ENCODE peak calls at places on chromosomes 7 and 10, in six cellular contexts. Y is epithelial cell of esophagus; X is CD8-positive, alpha-beta T cell; F is H9; U is hepatocyte; I is adrenal gland. W is an unnamed sample.

GRCh38 chr10:122140477-122140902 is 130.6 kb upstream of the BTBD16 start:
- DNase-seq in Y (peak), X (no peak), F (no peak), U (no peak), I (no peak), W (peak)

GRCh38 chr7:27689045-27689877 is 26.6 kb upstream of the HIBADH start:
- DNase-seq in Y (peak), X (no peak), F (peak), U (peak), I (peak), W (peak)

GRCh38 chr7:101363734-101364374 is 1.2 kb downstream of the COL26A1 start:
- DNase-seq in Y (peak), X (peak), F (peak), U (peak), I (peak), W (peak)

GRCh38 chr10:74683621-74684114 is 142.7 kb upstream of the KAT6B start:
- DNase-seq in Y (no peak), X (no peak), F (no peak), U (no peak), I (no peak), W (no peak)

GRCh38 chr7:22565315-22565811 is 65.4 kb upstream of the STEAP1B start:
- DNase-seq in Y (peak), X (no peak), F (no peak), U (no peak), I (no peak), W (peak)

GRCh38 chr10:110865184-110865803 is 6.4 kb upstream of the PDCD4 start:
- DNase-seq in Y (peak), X (no peak), F (no peak), U (peak), I (no peak), W (peak)

GRCh38 chr7:1123721-1124120 is 35.8 kb downstream of the GPER1 start:
- DNase-seq in Y (peak), X (no peak), F (peak), U (peak), I (peak), W (no peak)

GRCh38 chr7:136692221-136692620 is 176.2 kb upstream of the CHRM2 start:
- DNase-seq in Y (no peak), X (no peak), F (no peak), U (no peak), I (no peak), W (no peak)

GRCh38 chr7:134931487-134931886 is 54.8 kb upstream of the AGBL3 start:
- DNase-seq in Y (no peak), X (no peak), F (no peak), U (no peak), I (no peak), W (no peak)

GRCh38 chr7:131010714-131011436 is 276.9 kb upstream of the KLF14 start:
- DNase-seq in Y (peak), X (no peak), F (no peak), U (no peak), I (no peak), W (peak)

GRCh38 chr7:116953727-116954442 is 584 bp downstream of the ST7 start:
- DNase-seq in Y (peak), X (peak), F (peak), U (peak), I (peak), W (peak)

GRCh38 chr10:12888470-12888869 is 113.0 kb downstream of the CCDC3 start:
- DNase-seq in Y (no peak), X (no peak), F (no peak), U (no peak), I (no peak), W (no peak)

GRCh38 chr7:114835861-114836260 is 86.0 kb upstream of the MDFIC start:
- DNase-seq in Y (peak), X (no peak), F (no peak), U (no peak), I (no peak), W (no peak)

GRCh38 chr7:25308246-25308645 is 80.0 kb upstream of the NPVF start:
- DNase-seq in Y (no peak), X (no peak), F (no peak), U (no peak), I (no peak), W (no peak)

GRCh38 chr10:61397175-61397986 is 55.8 kb downstream of the TMEM26 start:
- DNase-seq in Y (peak), X (no peak), F (no peak), U (no peak), I (no peak), W (peak)

GRCh38 chr7:103083210-103083609 is 8.3 kb downstream of the ARMC10 start:
- DNase-seq in Y (no peak), X (no peak), F (no peak), U (no peak), I (no peak), W (no peak)

GRCh38 chr10:123678376-123678775 is 12.2 kb downstream of the GPR26 start:
- DNase-seq in Y (no peak), X (no peak), F (peak), U (no peak), I (no peak), W (no peak)
- TF ChIP-seq CTCF in Y (no peak), X (no peak), F (peak), U (no peak), I (no peak), W (no peak)

DNA sequence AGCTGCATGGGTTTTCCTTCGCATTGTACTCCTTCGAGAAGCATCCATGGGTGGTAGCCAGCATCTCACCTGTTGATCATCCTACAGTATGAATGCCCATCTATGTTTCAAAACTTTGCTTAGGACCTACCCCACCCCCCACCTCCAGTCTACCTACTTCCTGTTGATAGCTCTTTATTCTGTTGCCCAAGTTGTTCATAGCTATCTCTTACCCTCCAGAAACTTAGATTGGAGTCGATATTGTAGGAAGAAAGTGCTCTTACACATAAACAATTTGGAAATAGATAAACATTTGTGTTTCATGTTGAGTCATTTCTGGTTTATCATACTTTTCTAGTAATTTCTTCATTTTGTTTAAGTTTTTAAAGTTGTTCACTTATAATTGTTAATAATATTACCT is 90.1 kb downstream of the FAS start:
- DNase-seq in Y (no peak), X (no peak), F (no peak), U (no peak), I (no peak), W (no peak)
- TF ChIP-seq CTCF in Y (no peak), X (no peak), F (no peak), U (no peak), I (no peak), W (no peak)

GRCh38 chr10:76038696-76039095 is 607.3 kb downstream of the LRMDA start:
- DNase-seq in Y (no peak), X (no peak), F (no peak), U (no peak), I (no peak), W (no peak)

GRCh38 chr10:76036962-76037361 is 605.5 kb downstream of the LRMDA start:
- DNase-seq in Y (peak), X (no peak), F (no peak), U (peak), I (no peak), W (no peak)

GRCh38 chr10:76037531-76037930 is 606.1 kb downstream of the LRMDA start:
- DNase-seq in Y (no peak), X (no peak), F (no peak), U (no peak), I (no peak), W (no peak)

GRCh38 chr10:76040830-76041220 is 609.4 kb downstream of the LRMDA start:
- DNase-seq in Y (no peak), X (no peak), F (no peak), U (no peak), I (no peak), W (no peak)

GRCh38 chr10:76040107-76040829 is 608.8 kb downstream of the LRMDA start:
- DNase-seq in Y (no peak), X (no peak), F (no peak), U (no peak), I (no peak), W (no peak)
- TF ChIP-seq CTCF in Y (no peak), X (no peak), F (peak), U (no peak), I (no peak), W (no peak)

DNA sequence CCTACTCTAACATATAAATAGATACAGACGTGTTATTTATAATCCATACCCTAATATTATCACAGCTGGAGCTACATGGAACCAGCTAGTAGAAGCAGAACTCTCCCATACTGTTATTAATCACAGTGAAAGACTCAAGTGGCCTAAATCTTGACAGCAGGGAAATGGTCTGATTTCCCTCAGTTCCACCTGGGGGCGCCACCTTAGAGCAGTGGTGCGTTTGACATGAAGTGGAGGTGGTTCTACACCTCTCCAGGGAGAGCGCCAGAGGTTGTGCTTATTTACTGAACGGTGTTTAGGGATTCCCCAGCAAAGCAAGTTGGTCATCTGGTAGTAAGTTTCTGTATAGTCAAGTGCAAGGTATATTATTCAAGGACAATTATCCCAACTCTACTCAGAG is 17.6 kb downstream of the DNTT start:
- DNase-seq in Y (no peak), X (no peak), F (peak), U (no peak), I (no peak), W (no peak)
- TF ChIP-seq CTCF in Y (no peak), X (no peak), F (peak), U (no peak), I (no peak), W (no peak)

GRCh38 chr10:94303929-94304328 is 58.8 kb downstream of the NOC3L start:
- DNase-seq in Y (no peak), X (no peak), F (no peak), U (no peak), I (no peak), W (no peak)
- TF ChIP-seq CTCF in Y (no peak), X (no peak), F (no peak), U (no peak), I (no peak), W (no peak)

GRCh38 chr7:70670288-70670687 is 461.7 kb upstream of the GALNT17 start:
- DNase-seq in Y (no peak), X (no peak), F (no peak), U (no peak), I (no peak), W (no peak)
- TF ChIP-seq CTCF in Y (no peak), X (no peak), F (no peak), U (no peak), I (no peak), W (no peak)

DNA sequence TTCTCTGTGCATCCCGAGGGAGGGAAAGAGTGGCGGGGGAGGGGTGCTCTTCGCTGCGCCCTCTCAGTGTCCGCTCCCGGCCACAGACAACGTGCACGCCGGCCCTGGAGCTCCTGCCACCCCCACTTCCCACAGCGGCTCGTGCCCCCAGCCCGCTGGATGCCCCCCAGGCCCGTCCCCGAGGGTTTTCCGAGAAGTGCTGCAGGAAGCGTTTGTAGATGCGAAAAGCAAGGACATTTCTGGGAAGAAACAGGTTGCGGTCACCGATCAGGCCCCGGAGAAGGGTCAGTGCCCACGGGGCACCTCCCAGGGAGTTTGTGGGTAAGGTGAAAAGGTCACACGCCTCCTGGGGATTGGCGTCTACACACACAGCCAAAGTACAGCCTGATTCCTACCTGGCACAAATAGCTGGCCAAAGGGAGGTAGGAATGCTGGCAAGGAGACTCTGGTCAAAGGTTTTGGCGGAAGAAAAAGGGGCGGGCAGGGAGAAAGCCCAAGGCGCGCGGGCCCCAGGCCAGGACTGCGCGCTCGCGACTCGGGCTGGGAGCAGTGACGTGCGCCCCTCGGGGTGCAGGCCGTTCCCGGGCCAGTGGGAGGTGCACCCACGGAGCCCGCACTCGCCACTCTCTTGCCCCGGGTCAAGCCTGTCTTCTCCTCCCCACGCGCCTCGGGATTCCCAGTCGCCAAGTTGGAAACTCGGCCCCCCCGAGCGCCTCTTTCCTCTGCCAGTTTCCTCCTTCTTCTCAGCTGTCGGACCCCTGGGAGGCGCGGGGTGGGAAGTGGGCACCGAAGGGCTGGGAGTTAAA is 1.5 kb upstream of the NRP1 start:
- DNase-seq in Y (no peak), X (no peak), F (peak), U (peak), I (peak), W (peak)
- TF ChIP-seq CTCF in Y (no peak), X (no peak), F (no peak), U (no peak), I (no peak), W (no peak)

W was measured in MCF 10A.